ENCODE peak calls at places on chromosome 4, in four cellular contexts. One of them, this sample, is unnamed. For H3K36me3, the result is how much of the 10 kb centered on the place peaks cover.

GRCh38 chr4:7537853-7538252 is 103.1 kb upstream of the PSAPL1 start:
- DNase-seq in lower lobe of right lung: no peak
- DNase-seq in CD4-positive, alpha-beta memory T cell: no peak
- DNase-seq in aorta: no peak
- DNase-seq in this sample: no peak

GRCh38 chr4:21544410-21544809 is 404.2 kb downstream of the KCNIP4 start:
- DNase-seq in lower lobe of right lung: no peak
- DNase-seq in CD4-positive, alpha-beta memory T cell: no peak
- DNase-seq in aorta: no peak
- DNase-seq in this sample: no peak

GRCh38 chr4:103375278-103375677 is 177.1 kb upstream of the CENPE start:
- DNase-seq in lower lobe of right lung: no peak
- DNase-seq in CD4-positive, alpha-beta memory T cell: no peak
- DNase-seq in aorta: no peak
- DNase-seq in this sample: no peak

GRCh38 chr4:53777244-53777984 is 186.1 kb upstream of the LNX1 start:
- DNase-seq in lower lobe of right lung: no peak
- DNase-seq in CD4-positive, alpha-beta memory T cell: no peak
- DNase-seq in aorta: no peak
- DNase-seq in this sample: no peak

GRCh38 chr4:151665022-151665421 is 95.8 kb downstream of the GATB start:
- DNase-seq in lower lobe of right lung: no peak
- DNase-seq in CD4-positive, alpha-beta memory T cell: no peak
- DNase-seq in aorta: no peak
- DNase-seq in this sample: no peak

GRCh38 chr4:150033937-150034336 is 44.3 kb upstream of the DCLK2 start:
- DNase-seq in lower lobe of right lung: no peak
- DNase-seq in CD4-positive, alpha-beta memory T cell: no peak
- DNase-seq in aorta: no peak
- DNase-seq in this sample: no peak

GRCh38 chr4:66284991-66285451 is 614.7 kb upstream of the EPHA5 start:
- DNase-seq in lower lobe of right lung: no peak
- DNase-seq in CD4-positive, alpha-beta memory T cell: no peak
- DNase-seq in aorta: no peak
- DNase-seq in this sample: no peak

GRCh38 chr4:2244947-2245786 is 3.2 kb upstream of the HAUS3 start:
- DNase-seq in lower lobe of right lung: no peak
- DNase-seq in CD4-positive, alpha-beta memory T cell: no peak
- DNase-seq in aorta: no peak
- DNase-seq in this sample: no peak

GRCh38 chr4:56656346-56656643 is 24.8 kb downstream of the HOPX start:
- DNase-seq in lower lobe of right lung: no peak
- DNase-seq in CD4-positive, alpha-beta memory T cell: peak
- DNase-seq in aorta: no peak
- DNase-seq in this sample: no peak

GRCh38 chr4:73713650-73714049 is 26.7 kb upstream of the CXCL8 start:
- DNase-seq in lower lobe of right lung: no peak
- DNase-seq in CD4-positive, alpha-beta memory T cell: no peak
- DNase-seq in aorta: no peak
- DNase-seq in this sample: no peak

GRCh38 chr4:152052431-152053057 is 291.7 kb upstream of the GATB start:
- DNase-seq in lower lobe of right lung: no peak
- DNase-seq in CD4-positive, alpha-beta memory T cell: no peak
- DNase-seq in aorta: no peak
- DNase-seq in this sample: no peak

GRCh38 chr4:182478475-182478874 is 235.3 kb downstream of the TENM3 start:
- DNase-seq in lower lobe of right lung: no peak
- DNase-seq in CD4-positive, alpha-beta memory T cell: peak
- DNase-seq in aorta: no peak
- DNase-seq in this sample: no peak

GRCh38 chr4:106763044-106763443 is 273.1 kb downstream of the DKK2 start:
- DNase-seq in lower lobe of right lung: no peak
- DNase-seq in CD4-positive, alpha-beta memory T cell: no peak
- DNase-seq in aorta: no peak
- DNase-seq in this sample: no peak

GRCh38 chr4:39502034-39502658 is 25.1 kb downstream of the UGDH start:
- DNase-seq in lower lobe of right lung: no peak
- DNase-seq in CD4-positive, alpha-beta memory T cell: no peak
- DNase-seq in aorta: no peak
- DNase-seq in this sample: no peak

GRCh38 chr4:74543247-74543670 is 98.3 kb downstream of the AREG start:
- DNase-seq in lower lobe of right lung: no peak
- DNase-seq in CD4-positive, alpha-beta memory T cell: no peak
- DNase-seq in aorta: no peak
- DNase-seq in this sample: no peak

GRCh38 chr4:55609393-55609821 is 17.4 kb upstream of the PDCL2 start:
- DNase-seq in lower lobe of right lung: no peak
- DNase-seq in CD4-positive, alpha-beta memory T cell: peak
- DNase-seq in aorta: no peak
- DNase-seq in this sample: no peak

GRCh38 chr4:183136880-183137279 is 37.8 kb downstream of the WWC2 start:
- DNase-seq in lower lobe of right lung: no peak
- DNase-seq in CD4-positive, alpha-beta memory T cell: no peak
- DNase-seq in aorta: no peak
- DNase-seq in this sample: no peak

GRCh38 chr4:153258750-153259149 is 54.5 kb downstream of the TRIM2 start:
- DNase-seq in lower lobe of right lung: no peak
- DNase-seq in CD4-positive, alpha-beta memory T cell: no peak
- DNase-seq in aorta: no peak
- DNase-seq in this sample: no peak

GRCh38 chr4:16032871-16033505 is 50.8 kb downstream of the PROM1 start:
- DNase-seq in lower lobe of right lung: no peak
- DNase-seq in CD4-positive, alpha-beta memory T cell: no peak
- DNase-seq in aorta: no peak
- DNase-seq in this sample: no peak

GRCh38 chr4:1043658-1044468 is 32.4 kb downstream of the FGFRL1 start:
- DNase-seq in lower lobe of right lung: peak
- DNase-seq in CD4-positive, alpha-beta memory T cell: no peak
- DNase-seq in aorta: peak
- DNase-seq in this sample: peak

GRCh38 chr4:173252024-173252935 is 81.9 kb downstream of the HMGB2 start:
- DNase-seq in lower lobe of right lung: no peak
- DNase-seq in CD4-positive, alpha-beta memory T cell: no peak
- DNase-seq in aorta: peak
- DNase-seq in this sample: no peak

GRCh38 chr4:70591955-70592582 is at the start of gene AMBN:
- DNase-seq in lower lobe of right lung: no peak
- DNase-seq in CD4-positive, alpha-beta memory T cell: no peak
- DNase-seq in aorta: no peak
- DNase-seq in this sample: no peak

GRCh38 chr4:183182873-183183725 is 84.0 kb downstream of the WWC2 start:
- DNase-seq in lower lobe of right lung: peak
- DNase-seq in CD4-positive, alpha-beta memory T cell: peak
- DNase-seq in aorta: peak
- DNase-seq in this sample: no peak

GRCh38 chr4:17584502-17585213 is 7.7 kb downstream of the LAP3 start:
- DNase-seq in lower lobe of right lung: no peak
- DNase-seq in CD4-positive, alpha-beta memory T cell: no peak
- DNase-seq in aorta: no peak
- DNase-seq in this sample: no peak

GRCh38 chr4:5463936-5464650 is 244.3 kb downstream of the EVC2 start:
- DNase-seq in lower lobe of right lung: no peak
- DNase-seq in CD4-positive, alpha-beta memory T cell: no peak
- DNase-seq in aorta: no peak
- DNase-seq in this sample: no peak

GRCh38 chr4:5467111-5467510 is 241.2 kb downstream of the EVC2 start:
- DNase-seq in lower lobe of right lung: no peak
- DNase-seq in CD4-positive, alpha-beta memory T cell: no peak
- DNase-seq in aorta: no peak
- DNase-seq in this sample: no peak

GRCh38 chr4:5463361-5463760 is 245.0 kb downstream of the EVC2 start:
- DNase-seq in lower lobe of right lung: no peak
- DNase-seq in CD4-positive, alpha-beta memory T cell: no peak
- DNase-seq in aorta: no peak
- DNase-seq in this sample: no peak

GRCh38 chr4:5465956-5466355 is 242.4 kb downstream of the EVC2 start:
- DNase-seq in lower lobe of right lung: no peak
- DNase-seq in CD4-positive, alpha-beta memory T cell: no peak
- DNase-seq in aorta: no peak
- DNase-seq in this sample: no peak

GRCh38 chr4:5465529-5465928 is 242.8 kb downstream of the EVC2 start:
- DNase-seq in lower lobe of right lung: no peak
- DNase-seq in CD4-positive, alpha-beta memory T cell: no peak
- DNase-seq in aorta: no peak
- DNase-seq in this sample: no peak
- H3K27ac ChIP-seq in lower lobe of right lung: no peak
- H3K27ac ChIP-seq in CD4-positive, alpha-beta memory T cell: no peak
- H3K27ac ChIP-seq in aorta: no peak
- H3K27ac ChIP-seq in this sample: no peak

GRCh38 chr4:10098770-10099139 is 17.8 kb downstream of the WDR1 start:
- DNase-seq in lower lobe of right lung: no peak
- DNase-seq in CD4-positive, alpha-beta memory T cell: no peak
- DNase-seq in aorta: no peak
- DNase-seq in this sample: peak

GRCh38 chr4:10095296-10095991 is 21.2 kb downstream of the WDR1 start:
- DNase-seq in lower lobe of right lung: no peak
- DNase-seq in CD4-positive, alpha-beta memory T cell: no peak
- DNase-seq in aorta: no peak
- DNase-seq in this sample: no peak

GRCh38 chr4:10097906-10098769 is 18.5 kb downstream of the WDR1 start:
- DNase-seq in lower lobe of right lung: no peak
- DNase-seq in CD4-positive, alpha-beta memory T cell: no peak
- DNase-seq in aorta: no peak
- DNase-seq in this sample: no peak

GRCh38 chr4:10096201-10096975 is 20.2 kb downstream of the WDR1 start:
- DNase-seq in lower lobe of right lung: peak
- DNase-seq in CD4-positive, alpha-beta memory T cell: peak
- DNase-seq in aorta: peak
- DNase-seq in this sample: peak

GRCh38 chr4:10096976-10097330 is 19.6 kb downstream of the WDR1 start:
- DNase-seq in lower lobe of right lung: no peak
- DNase-seq in CD4-positive, alpha-beta memory T cell: no peak
- DNase-seq in aorta: no peak
- DNase-seq in this sample: no peak
- H3K36me3 ChIP-seq in lower lobe of right lung: half or more
- H3K36me3 ChIP-seq in CD4-positive, alpha-beta memory T cell: half or more
- H3K36me3 ChIP-seq in aorta: under half
- H3K36me3 ChIP-seq in this sample: under half

GRCh38 chr4:76090241-76090691 is 15.8 kb downstream of the ART3 start:
- DNase-seq in lower lobe of right lung: no peak
- DNase-seq in CD4-positive, alpha-beta memory T cell: peak
- DNase-seq in aorta: peak
- DNase-seq in this sample: peak
- H3K27ac ChIP-seq in lower lobe of right lung: peak
- H3K27ac ChIP-seq in CD4-positive, alpha-beta memory T cell: no peak
- H3K27ac ChIP-seq in aorta: no peak
- H3K27ac ChIP-seq in this sample: peak

GRCh38 chr4:128855656-128856055 is 46.2 kb downstream of the JADE1 start:
- DNase-seq in lower lobe of right lung: no peak
- DNase-seq in CD4-positive, alpha-beta memory T cell: no peak
- DNase-seq in aorta: no peak
- DNase-seq in this sample: no peak

GRCh38 chr4:128858875-128859696 is 49.6 kb downstream of the JADE1 start:
- DNase-seq in lower lobe of right lung: no peak
- DNase-seq in CD4-positive, alpha-beta memory T cell: no peak
- DNase-seq in aorta: peak
- DNase-seq in this sample: no peak

GRCh38 chr4:128853741-128854140 is 44.2 kb downstream of the JADE1 start:
- DNase-seq in lower lobe of right lung: no peak
- DNase-seq in CD4-positive, alpha-beta memory T cell: no peak
- DNase-seq in aorta: no peak
- DNase-seq in this sample: no peak

GRCh38 chr4:128854433-128854832 is 44.9 kb downstream of the JADE1 start:
- DNase-seq in lower lobe of right lung: no peak
- DNase-seq in CD4-positive, alpha-beta memory T cell: peak
- DNase-seq in aorta: no peak
- DNase-seq in this sample: no peak

DNA sequence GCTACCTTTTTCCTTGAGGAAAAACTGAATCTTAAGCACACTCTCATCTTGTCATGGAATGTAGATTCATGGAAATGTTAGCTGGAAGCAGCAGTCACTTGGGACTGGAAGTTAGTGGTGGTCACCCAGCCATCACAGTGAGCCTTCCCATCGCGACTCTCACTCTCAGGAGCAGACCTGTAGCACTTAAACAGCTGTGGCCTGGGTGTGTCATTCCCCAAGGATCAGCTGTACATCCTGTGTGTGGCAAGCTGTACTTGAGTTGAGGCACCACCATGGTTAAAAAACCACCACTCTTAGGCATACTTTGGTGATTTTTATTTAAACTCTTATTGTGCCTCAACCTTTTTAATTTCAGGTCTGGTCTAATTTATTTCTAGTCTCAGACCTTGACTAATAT is 46.7 kb downstream of the JADE1 start:
- DNase-seq in lower lobe of right lung: no peak
- DNase-seq in CD4-positive, alpha-beta memory T cell: no peak
- DNase-seq in aorta: no peak
- DNase-seq in this sample: no peak
- H3K36me3 ChIP-seq in lower lobe of right lung: half or more
- H3K36me3 ChIP-seq in CD4-positive, alpha-beta memory T cell: under half
- H3K36me3 ChIP-seq in aorta: under half
- H3K36me3 ChIP-seq in this sample: half or more

This sample was measured in left lung.